ENCODE peak calls at places on chromosome 19, in nine cellular contexts. C is frontal cortex, I is RPMI7951, Q is right cardiac atrium, U is neural crest cell, W is caudate nucleus, P is tibial nerve, K is mesenteric fat pad, S is WERI-Rb-1. F is an unnamed sample.
A peak's percentile ranks its signal among the peaks of the same experiment; 100 is the strongest.

GRCh38 chr19:48364564-48365363 is 597 bp downstream of the SYNGR4 start:
- DNase-seq in U (no peak), Q (no peak), S (no peak), P (no peak), K (no peak), W (no peak), C (no peak), I (no peak), F (no peak)

GRCh38 chr19:49339364-49340068 is 4.3 kb downstream of the CD37 start:
- DNase-seq in W (peak; percentile 71), P (peak; percentile 77), C (peak; percentile 97), S (no peak), Q (peak; percentile 91), K (peak; percentile 92), U (peak; percentile 50), I (peak; percentile 79), F (peak; percentile 95)

GRCh38 chr19:14758816-14759215 is 19.5 kb downstream of the ADGRE2 start:
- DNase-seq in U (no peak), C (no peak), W (no peak), I (no peak), P (no peak), S (no peak), K (no peak), Q (no peak), F (no peak)

GRCh38 chr19:6039541-6040225 is 61.7 kb upstream of the RANBP3 start:
- DNase-seq in P (no peak), W (no peak), Q (no peak), C (no peak), U (no peak), K (peak; percentile 86), I (no peak), S (no peak), F (no peak)

GRCh38 chr19:6935069-6935468 is 47.7 kb downstream of the ADGRE1 start:
- DNase-seq in U (no peak), I (no peak), W (no peak), Q (no peak), K (no peak), P (no peak), S (no peak), C (no peak), F (no peak)

GRCh38 chr19:53086949-53087348 is 16.3 kb downstream of the ZNF160 start:
- DNase-seq in S (no peak), Q (peak; percentile 61), P (no peak), U (no peak), C (no peak), K (no peak), I (no peak), W (peak; percentile 21), F (no peak)

GRCh38 chr19:50493171-50493570 is 16.5 kb upstream of the GARIN5A start:
- DNase-seq in K (no peak), P (no peak), W (no peak), S (no peak), C (no peak), Q (no peak), I (no peak), U (no peak), F (no peak)

GRCh38 chr19:6459356-6460098 is at the start of gene SLC25A23:
- DNase-seq in K (no peak), U (peak; percentile 68), C (peak; percentile 88), I (peak; percentile 71), S (peak; percentile 82), Q (peak; percentile 68), P (peak; percentile 44), W (peak; percentile 66), F (peak; percentile 73)

GRCh38 chr19:40165362-40165937 is 25.8 kb upstream of the MAP3K10 start:
- DNase-seq in K (no peak), Q (peak; percentile 42), W (peak; percentile 30), U (peak; percentile 50), P (peak; percentile 33), C (peak; percentile 45), I (peak; percentile 41), S (peak; percentile 75), F (peak; percentile 70)

F was measured in NCI-H82.